ENCODE peak calls at places on chromosome X, in five cellular contexts. One of them, this sample, is unnamed. For H3K9me3, the result is how much of the 10 kb centered on the place peaks cover.

GRCh38 chrX:7362111-7362510 is 214.2 kb upstream of the PUDP start:
- DNase-seq in Panc1: no peak
- DNase-seq in HCT116: no peak
- DNase-seq in endothelial cell of umbilical vein: no peak
- DNase-seq in suprapubic skin: no peak
- DNase-seq in this sample: no peak

GRCh38 chrX:134929813-134930212 is 61.0 kb upstream of the SMIM10 start:
- DNase-seq in Panc1: no peak
- DNase-seq in HCT116: no peak
- DNase-seq in endothelial cell of umbilical vein: no peak
- DNase-seq in suprapubic skin: no peak
- DNase-seq in this sample: no peak

GRCh38 chrX:115344885-115345653 is 55.6 kb downstream of the LUZP4 start:
- DNase-seq in Panc1: peak
- DNase-seq in HCT116: peak
- DNase-seq in endothelial cell of umbilical vein: peak
- DNase-seq in suprapubic skin: peak
- DNase-seq in this sample: peak

GRCh38 chrX:26783512-26784225 is 567.7 kb downstream of the MAGEB5 start:
- DNase-seq in Panc1: peak
- DNase-seq in HCT116: peak
- DNase-seq in endothelial cell of umbilical vein: peak
- DNase-seq in suprapubic skin: no peak
- DNase-seq in this sample: no peak

GRCh38 chrX:31070057-31070468 is 1.8 kb downstream of the FTHL17 start:
- DNase-seq in Panc1: no peak
- DNase-seq in HCT116: no peak
- DNase-seq in endothelial cell of umbilical vein: no peak
- DNase-seq in suprapubic skin: no peak
- DNase-seq in this sample: no peak

GRCh38 chrX:139538907-139539593 is 8.5 kb downstream of the F9 start:
- DNase-seq in Panc1: no peak
- DNase-seq in HCT116: no peak
- DNase-seq in endothelial cell of umbilical vein: no peak
- DNase-seq in suprapubic skin: no peak
- DNase-seq in this sample: no peak

GRCh38 chrX:10098235-10098819 is 58.4 kb upstream of the CLCN4 start:
- DNase-seq in Panc1: no peak
- DNase-seq in HCT116: no peak
- DNase-seq in endothelial cell of umbilical vein: peak
- DNase-seq in suprapubic skin: no peak
- DNase-seq in this sample: no peak

GRCh38 chrX:53511302-53511701 is 77.1 kb upstream of the HSD17B10 start:
- DNase-seq in Panc1: no peak
- DNase-seq in HCT116: no peak
- DNase-seq in endothelial cell of umbilical vein: no peak
- DNase-seq in suprapubic skin: no peak
- DNase-seq in this sample: no peak

GRCh38 chrX:129769467-129770154 is 10.1 kb upstream of the SASH3 start:
- DNase-seq in Panc1: no peak
- DNase-seq in HCT116: no peak
- DNase-seq in endothelial cell of umbilical vein: no peak
- DNase-seq in suprapubic skin: no peak
- DNase-seq in this sample: no peak

GRCh38 chrX:134254511-134254910 is 17.5 kb downstream of the CCDC160 start:
- DNase-seq in Panc1: no peak
- DNase-seq in HCT116: no peak
- DNase-seq in endothelial cell of umbilical vein: no peak
- DNase-seq in suprapubic skin: no peak
- DNase-seq in this sample: no peak

GRCh38 chrX:136519069-136519468 is 12.9 kb upstream of the VGLL1 start:
- DNase-seq in Panc1: no peak
- DNase-seq in HCT116: no peak
- DNase-seq in endothelial cell of umbilical vein: no peak
- DNase-seq in suprapubic skin: no peak
- DNase-seq in this sample: no peak

GRCh38 chrX:132810488-132810887 is 147.9 kb downstream of the HS6ST2 start:
- DNase-seq in Panc1: no peak
- DNase-seq in HCT116: no peak
- DNase-seq in endothelial cell of umbilical vein: no peak
- DNase-seq in suprapubic skin: no peak
- DNase-seq in this sample: no peak

GRCh38 chrX:38880460-38880859 is 79.2 kb downstream of the MID1IP1 start:
- DNase-seq in Panc1: no peak
- DNase-seq in HCT116: no peak
- DNase-seq in endothelial cell of umbilical vein: peak
- DNase-seq in suprapubic skin: no peak
- DNase-seq in this sample: no peak

GRCh38 chrX:13469963-13470679 is 99.3 kb upstream of the EGFL6 start:
- DNase-seq in Panc1: no peak
- DNase-seq in HCT116: no peak
- DNase-seq in endothelial cell of umbilical vein: peak
- DNase-seq in suprapubic skin: no peak
- DNase-seq in this sample: no peak

GRCh38 chrX:116657071-116657470 is 194.3 kb upstream of the CT83 start:
- DNase-seq in Panc1: no peak
- DNase-seq in HCT116: no peak
- DNase-seq in endothelial cell of umbilical vein: no peak
- DNase-seq in suprapubic skin: no peak
- DNase-seq in this sample: no peak

GRCh38 chrX:2188316-2188715 is 312.5 kb downstream of the DHRSX start:
- DNase-seq in Panc1: no peak
- DNase-seq in HCT116: peak
- DNase-seq in endothelial cell of umbilical vein: no peak
- DNase-seq in suprapubic skin: no peak
- DNase-seq in this sample: no peak

DNA sequence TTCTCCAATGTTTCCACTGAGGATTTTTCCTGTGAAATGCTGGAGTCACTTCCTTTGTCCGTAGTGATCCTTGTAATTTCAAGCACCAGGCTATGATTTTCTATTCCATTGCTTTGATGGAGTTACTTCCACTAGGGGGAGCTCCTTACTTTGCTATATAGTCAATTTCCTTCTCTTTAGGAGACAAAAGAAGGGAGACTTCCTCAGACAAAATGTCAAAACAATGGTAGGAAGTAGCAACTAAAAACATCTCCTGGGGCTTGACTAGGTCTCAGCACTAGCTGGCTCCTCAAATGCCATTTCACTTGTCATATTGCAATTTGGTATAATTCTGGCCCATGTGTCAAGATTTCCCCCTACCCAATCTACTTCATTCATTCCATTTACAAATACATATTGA is 24.1 kb downstream of the ZCCHC12 start:
- DNase-seq in Panc1: peak
- DNase-seq in HCT116: peak
- DNase-seq in endothelial cell of umbilical vein: peak
- DNase-seq in suprapubic skin: no peak
- DNase-seq in this sample: no peak
- TF ChIP-seq POLR2AphosphoS5 in Panc1: no peak
- TF ChIP-seq POLR2AphosphoS5 in HCT116: no peak
- TF ChIP-seq POLR2AphosphoS5 in endothelial cell of umbilical vein: no peak
- TF ChIP-seq POLR2AphosphoS5 in suprapubic skin: no peak
- TF ChIP-seq POLR2AphosphoS5 in this sample: no peak

DNA sequence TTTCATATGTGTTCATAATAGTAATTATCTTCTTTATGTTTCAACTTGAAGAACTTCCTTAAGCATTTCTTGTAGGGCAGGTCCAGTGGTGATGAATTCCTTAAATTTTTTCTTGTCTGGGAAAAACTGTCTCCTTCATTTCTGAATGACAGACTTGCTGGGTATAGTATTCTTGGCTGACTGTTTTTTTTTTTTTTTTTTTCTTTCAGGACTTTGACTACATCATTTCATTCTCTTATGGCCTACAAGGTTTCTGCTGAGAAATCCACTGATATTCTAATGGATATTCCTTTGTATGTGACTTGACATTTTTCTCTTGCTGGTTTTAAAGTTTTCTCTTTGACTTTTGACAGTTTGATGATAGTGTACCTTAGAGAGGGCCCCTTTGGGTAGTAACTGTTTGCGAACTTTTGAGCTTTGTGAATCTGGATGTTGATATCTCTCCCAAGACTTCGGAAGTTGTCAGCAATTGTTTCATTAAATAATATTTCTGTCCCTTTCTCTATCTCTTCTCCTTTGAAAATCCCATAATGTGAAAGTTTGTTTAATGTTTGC is 54.2 kb downstream of the EDA start:
- DNase-seq in Panc1: no peak
- DNase-seq in HCT116: no peak
- DNase-seq in endothelial cell of umbilical vein: no peak
- DNase-seq in suprapubic skin: no peak
- DNase-seq in this sample: no peak
- H3K9me3 ChIP-seq in Panc1: under half
- H3K9me3 ChIP-seq in HCT116: under half
- H3K9me3 ChIP-seq in endothelial cell of umbilical vein: under half
- H3K9me3 ChIP-seq in suprapubic skin: under half
- H3K9me3 ChIP-seq in this sample: under half

GRCh38 chrX:153030801-153031200 is 25.5 kb upstream of the PNMA3 start:
- DNase-seq in Panc1: no peak
- DNase-seq in HCT116: no peak
- DNase-seq in endothelial cell of umbilical vein: no peak
- DNase-seq in suprapubic skin: no peak
- DNase-seq in this sample: no peak

GRCh38 chrX:153029162-153029561 is 27.1 kb upstream of the PNMA3 start:
- DNase-seq in Panc1: no peak
- DNase-seq in HCT116: no peak
- DNase-seq in endothelial cell of umbilical vein: no peak
- DNase-seq in suprapubic skin: no peak
- DNase-seq in this sample: no peak

GRCh38 chrX:153029875-153030274 is 26.4 kb upstream of the PNMA3 start:
- DNase-seq in Panc1: no peak
- DNase-seq in HCT116: no peak
- DNase-seq in endothelial cell of umbilical vein: no peak
- DNase-seq in suprapubic skin: no peak
- DNase-seq in this sample: no peak

DNA sequence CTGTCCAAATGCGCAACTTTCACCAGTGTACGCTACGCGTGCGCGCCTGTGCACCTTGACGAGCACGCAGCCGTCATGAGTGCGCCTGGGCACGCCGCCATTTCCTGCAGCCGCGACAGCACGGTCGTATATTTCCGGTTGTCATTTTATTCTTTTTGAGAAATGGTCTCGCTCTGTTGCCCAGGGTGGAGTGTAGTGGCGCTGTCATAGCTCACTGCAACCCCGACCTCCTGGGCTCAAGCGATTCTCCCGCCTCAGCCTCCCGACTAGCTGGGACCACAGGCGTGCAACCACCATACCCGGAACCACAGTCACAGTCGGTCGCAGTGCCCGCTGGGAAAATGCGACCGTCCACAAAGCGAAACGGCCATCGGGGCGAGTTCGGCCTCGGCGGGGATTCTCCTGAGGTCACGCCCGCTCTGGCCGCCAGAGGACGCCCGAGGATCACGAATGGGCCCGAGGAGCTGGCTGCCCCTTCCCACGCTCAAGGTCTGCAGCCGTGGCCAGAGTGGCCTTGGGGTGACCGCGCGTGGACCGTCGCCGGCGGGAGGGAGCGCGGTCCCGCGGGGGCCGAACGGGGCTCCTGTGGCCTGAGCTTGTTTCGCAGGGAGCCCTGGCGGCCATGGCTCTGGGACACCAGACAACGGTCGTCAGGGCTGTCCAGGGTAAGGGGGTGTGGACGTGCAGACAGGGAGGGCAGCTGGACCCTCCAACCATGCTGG is 23.7 kb upstream of the PNMA3 start:
- DNase-seq in Panc1: no peak
- DNase-seq in HCT116: peak
- DNase-seq in endothelial cell of umbilical vein: peak
- DNase-seq in suprapubic skin: peak
- DNase-seq in this sample: no peak
- TF ChIP-seq POLR2AphosphoS5 in Panc1: no peak
- TF ChIP-seq POLR2AphosphoS5 in HCT116: no peak
- TF ChIP-seq POLR2AphosphoS5 in endothelial cell of umbilical vein: no peak
- TF ChIP-seq POLR2AphosphoS5 in suprapubic skin: no peak
- TF ChIP-seq POLR2AphosphoS5 in this sample: no peak

GRCh38 chrX:77264490-77264889 is 182.7 kb upstream of the FGF16 start:
- DNase-seq in Panc1: no peak
- DNase-seq in HCT116: no peak
- DNase-seq in endothelial cell of umbilical vein: no peak
- DNase-seq in suprapubic skin: no peak
- DNase-seq in this sample: no peak
- H3K9me3 ChIP-seq in Panc1: under half
- H3K9me3 ChIP-seq in HCT116: under half
- H3K9me3 ChIP-seq in endothelial cell of umbilical vein: under half
- H3K9me3 ChIP-seq in suprapubic skin: under half
- H3K9me3 ChIP-seq in this sample: under half

DNA sequence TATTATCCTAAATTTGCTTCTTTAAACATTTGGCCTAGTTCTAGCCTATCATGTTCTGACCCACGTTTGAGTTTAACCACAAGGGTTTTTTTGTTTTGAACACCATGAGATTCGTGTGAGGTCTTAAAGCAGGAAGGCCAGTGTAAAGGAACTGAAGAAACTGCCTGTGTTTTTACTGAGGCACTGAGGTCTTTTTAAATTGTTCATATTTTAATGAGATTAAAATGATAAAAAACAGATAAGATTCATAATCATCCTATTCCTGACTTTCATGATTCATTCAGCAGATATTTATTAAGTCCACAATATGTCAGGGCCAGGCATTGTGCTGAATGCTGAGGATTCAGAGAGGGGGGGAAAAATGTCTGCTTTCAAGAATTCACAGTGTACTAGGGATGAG is 3.2 kb downstream of the RPS6KA3 start:
- DNase-seq in Panc1: no peak
- DNase-seq in HCT116: no peak
- DNase-seq in endothelial cell of umbilical vein: peak
- DNase-seq in suprapubic skin: no peak
- DNase-seq in this sample: no peak
- TF ChIP-seq POLR2AphosphoS5 in Panc1: no peak
- TF ChIP-seq POLR2AphosphoS5 in HCT116: no peak
- TF ChIP-seq POLR2AphosphoS5 in endothelial cell of umbilical vein: no peak
- TF ChIP-seq POLR2AphosphoS5 in suprapubic skin: no peak
- TF ChIP-seq POLR2AphosphoS5 in this sample: no peak